ENCODE peak calls at places on chromosomes 13 and 19, in five cellular contexts. D, G, A, C and I are unnamed samples.

GRCh38 chr19:10193666-10194499 is 870 bp downstream of the DNMT1 start:
- DNase-seq in G (no peak), D (no peak), A (peak; percentile 59), C (no peak), I (peak; percentile 5)

GRCh38 chr13:86684402-86684801 is 885.2 kb upstream of the SLITRK6 start:
- DNase-seq in C (no peak), D (no peak), G (no peak), A (no peak), I (no peak)

GRCh38 chr13:24511019-24511823 is 1.4 kb downstream of the PARP4 start:
- DNase-seq in D (no peak), A (no peak), C (no peak), G (no peak), I (peak; percentile 51)

GRCh38 chr13:45847554-45848224 is 3.9 kb downstream of the SIAH3 start:
- DNase-seq in D (no peak), A (no peak), C (no peak), G (no peak), I (no peak)

GRCh38 chr13:46622918-46623256 is 69.9 kb downstream of the LRCH1 start:
- DNase-seq in C (no peak), G (no peak), D (peak; percentile 75), A (no peak), I (no peak)

GRCh38 chr19:3866798-3867638 is 1.8 kb downstream of the ZFR2 start:
- DNase-seq in C (no peak), A (no peak), G (no peak), D (no peak), I (no peak)

GRCh38 chr13:92074658-92075057 is 676.2 kb downstream of the GPC5 start:
- DNase-seq in G (peak; percentile 18), D (no peak), A (no peak), C (no peak), I (no peak)

GRCh38 chr19:46678110-46678732 is 17.2 kb upstream of the DACT3 start:
- DNase-seq in A (no peak), G (peak; percentile 18), D (no peak), C (no peak), I (peak; percentile 60)

GRCh38 chr19:4794971-4795370 is 3.4 kb downstream of the FEM1A start:
- DNase-seq in G (no peak), C (no peak), A (no peak), D (no peak), I (no peak)

GRCh38 chr13:25335856-25336255 is 34.4 kb downstream of the NUP58 start:
- DNase-seq in A (no peak), D (no peak), G (no peak), C (no peak), I (no peak)

GRCh38 chr19:3801412-3802096 is 15.4 kb upstream of the MATK start:
- DNase-seq in D (no peak), G (no peak), C (no peak), A (no peak), I (peak; percentile 57)

GRCh38 chr13:35917252-35917941 is 213.8 kb downstream of the DCLK1 start:
- DNase-seq in G (no peak), C (no peak), D (no peak), A (no peak), I (no peak)

GRCh38 chr19:13260883-13261653 is 110.9 kb downstream of the IER2 start:
- DNase-seq in C (no peak), A (no peak), D (no peak), G (no peak), I (no peak)

GRCh38 chr13:98664047-98664446 is 87.1 kb upstream of the STK24 start:
- DNase-seq in G (no peak), A (no peak), D (no peak), C (no peak), I (no peak)

GRCh38 chr13:24328145-24328544 is 18.8 kb downstream of the C1QTNF9 start:
- DNase-seq in D (no peak), C (no peak), G (no peak), A (no peak), I (no peak)

GRCh38 chr13:106526748-106527488 is 8.5 kb downstream of the EFNB2 start:
- DNase-seq in D (no peak), A (no peak), C (no peak), G (no peak), I (no peak)

GRCh38 chr19:38434549-38435051 is 1.1 kb downstream of the RYR1 start:
- DNase-seq in G (no peak), D (no peak), C (no peak), A (no peak), I (no peak)

GRCh38 chr19:57008432-57008831 is 111.4 kb upstream of the USP29 start:
- DNase-seq in D (no peak), G (no peak), A (no peak), C (no peak), I (no peak)

GRCh38 chr13:95067303-95067702 is 233.9 kb downstream of the ABCC4 start:
- DNase-seq in A (no peak), G (no peak), D (no peak), C (no peak), I (no peak)

GRCh38 chr13:97322740-97323342 is 100.7 kb downstream of the MBNL2 start:
- DNase-seq in C (no peak), D (no peak), G (no peak), A (no peak), I (no peak)
- H3K27ac ChIP-seq in C (no peak overlapping the region), D (no peak overlapping the region), G (no peak overlapping the region), A (no peak overlapping the region), I (no peak overlapping the region)

GRCh38 chr13:52786747-52787146 is 47.1 kb upstream of the CNMD start:
- DNase-seq in G (no peak), A (no peak), C (no peak), D (no peak), I (no peak)
- H3K4me1 ChIP-seq in G (no peaks in the 10 kb centered on the region), A (no peaks in the 10 kb centered on the region), C (no peaks in the 10 kb centered on the region), D (no peaks in the 10 kb centered on the region), I (no peaks in the 10 kb centered on the region)

GRCh38 chr13:33193428-33193974 is 92.1 kb downstream of the STARD13 start:
- DNase-seq in D (no peak), C (no peak), A (no peak), G (no peak), I (no peak)

GRCh38 chr13:33189470-33189869 is 96.1 kb downstream of the STARD13 start:
- DNase-seq in C (no peak), D (no peak), A (no peak), G (no peak), I (no peak)

GRCh38 chr13:33188093-33188882 is 97.3 kb downstream of the STARD13 start:
- DNase-seq in G (no peak), A (no peak), D (no peak), C (no peak), I (no peak)

GRCh38 chr13:33194820-33195692 is 90.5 kb downstream of the STARD13 start:
- DNase-seq in C (no peak), G (peak; percentile 69), A (no peak), D (no peak), I (no peak)

DNA sequence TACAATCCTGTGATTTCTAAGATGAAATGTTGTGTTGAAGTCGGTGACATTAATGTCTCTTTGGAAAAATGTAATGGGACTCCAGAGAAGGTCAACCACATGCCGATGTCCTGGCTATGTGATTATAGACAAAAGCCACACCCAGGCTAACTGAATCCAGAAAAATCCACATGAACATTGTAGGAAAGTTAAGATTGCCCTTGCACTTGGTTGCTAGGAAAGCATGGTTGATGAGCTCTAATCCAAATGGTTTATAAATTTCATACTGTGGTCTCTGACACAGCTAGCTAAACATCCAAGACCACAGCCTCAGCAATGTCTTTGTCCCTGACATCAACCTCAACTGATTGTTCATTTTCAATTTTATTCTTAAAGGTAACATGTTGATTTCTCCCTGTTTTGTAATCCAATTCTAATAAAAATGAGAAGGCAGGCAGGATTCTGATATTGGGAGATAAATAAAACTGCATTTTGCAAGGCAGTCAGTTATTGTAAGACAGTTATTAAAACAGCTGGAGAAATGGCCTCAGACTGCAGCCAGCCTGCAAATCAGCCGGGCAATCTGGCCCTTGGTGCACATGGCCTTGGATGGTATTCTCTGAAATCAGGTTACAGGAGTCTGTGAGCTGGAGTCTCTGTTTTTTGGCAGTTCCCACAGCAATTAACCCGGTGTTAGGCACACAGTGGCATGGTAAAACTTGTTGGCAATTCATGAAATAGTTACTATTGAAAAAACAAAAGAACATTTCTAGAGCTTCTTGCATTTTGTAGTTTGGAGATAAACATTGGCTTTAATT is 93.9 kb downstream of the STARD13 start:
- DNase-seq in G (no peak), D (no peak), C (no peak), A (no peak), I (no peak)
- H3K27ac ChIP-seq in G (no peak overlapping the region), D (peak overlapping the region; percentile 21), C (no peak overlapping the region), A (no peak overlapping the region), I (no peak overlapping the region)

DNA sequence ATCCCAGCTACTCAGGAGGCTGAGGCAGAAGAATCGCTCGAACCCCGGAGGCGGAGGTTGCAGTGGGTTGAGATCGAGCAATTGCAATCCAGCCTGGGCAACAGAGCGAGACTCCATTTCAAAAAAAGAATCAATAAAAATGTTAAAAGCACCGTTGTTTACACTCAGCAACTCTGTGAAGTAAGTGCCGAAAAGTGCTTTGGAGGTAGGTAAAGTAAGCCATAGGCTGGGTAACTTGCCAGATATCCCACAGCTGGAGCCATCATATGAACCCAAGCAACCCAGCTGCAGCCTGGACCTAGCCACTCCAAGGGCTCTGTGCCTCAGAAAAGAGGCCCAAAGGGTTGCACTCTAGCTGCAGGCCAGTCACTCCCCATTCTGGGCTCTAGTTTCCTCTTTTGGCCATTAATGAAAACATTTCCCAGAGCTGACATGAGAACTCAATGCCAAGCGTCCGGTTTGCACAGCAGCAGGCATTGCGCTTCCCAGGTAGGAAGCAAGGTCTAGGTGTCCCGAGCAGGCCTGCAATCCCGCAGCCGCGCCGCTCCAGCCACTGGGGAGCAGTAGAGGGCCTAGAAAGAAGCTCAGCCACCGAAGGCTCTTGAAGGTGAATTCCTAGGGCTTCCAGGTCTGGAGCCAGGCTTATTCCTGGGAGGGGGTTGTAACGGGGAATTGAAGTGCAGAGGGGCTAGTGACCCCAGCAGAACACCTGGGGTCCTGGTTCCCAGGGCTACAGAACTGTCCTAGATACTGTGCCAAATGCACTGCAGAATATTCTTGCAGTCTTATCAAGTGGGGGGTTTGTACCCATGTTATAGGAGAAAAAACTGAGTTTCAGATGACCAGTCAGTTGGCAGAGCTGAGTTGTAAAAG is 4.1 kb upstream of the CD79A start:
- DNase-seq in A (no peak), G (peak; percentile 83), C (peak; percentile 92), D (no peak), I (peak; percentile 69)
- H3K4me1 ChIP-seq in A (peaks cover 6% of the 10 kb centered on the region), G (peaks cover 12% of the 10 kb centered on the region), C (peaks cover 47% of the 10 kb centered on the region), D (no peaks in the 10 kb centered on the region), I (peaks cover 100% of the 10 kb centered on the region)

DNA sequence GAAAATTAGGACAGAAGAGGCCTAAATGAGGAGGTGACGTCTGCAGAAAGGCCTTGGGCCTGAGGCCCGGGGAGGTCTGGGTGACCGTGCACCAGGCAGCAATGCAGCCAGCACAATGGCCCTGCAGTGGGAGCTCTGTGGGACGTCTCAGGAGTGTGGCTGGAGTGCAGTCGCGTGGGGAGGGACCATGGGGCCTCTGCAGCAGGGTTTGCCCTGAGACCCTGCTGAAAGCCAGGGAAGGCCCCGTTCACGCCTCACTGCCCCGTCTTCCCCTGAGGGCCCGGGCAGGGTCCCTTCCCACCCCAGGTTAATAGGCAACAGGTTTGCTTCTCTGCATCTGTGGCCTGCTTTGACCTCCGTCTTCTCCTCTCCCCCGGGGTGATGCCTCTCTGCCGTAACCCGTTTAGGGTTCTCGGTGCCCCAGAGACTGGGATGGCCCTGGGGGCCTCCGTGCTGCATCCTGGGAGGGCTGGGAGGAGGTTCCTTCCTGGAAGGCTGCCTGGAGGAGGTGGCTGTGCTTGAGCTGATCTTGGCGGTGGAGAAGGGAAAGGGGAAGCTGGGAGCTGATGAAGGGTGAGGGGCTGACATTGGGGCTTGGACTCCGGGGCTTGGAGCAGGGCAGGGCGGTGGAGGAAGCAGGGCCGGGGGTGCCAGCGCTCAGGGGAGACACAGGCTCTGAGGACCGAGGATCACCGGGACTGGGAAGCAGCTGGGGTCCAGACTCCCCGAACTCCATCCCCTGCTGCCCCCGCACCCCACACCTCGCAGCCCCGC is 9.7 kb downstream of the PALM start:
- DNase-seq in G (no peak), C (no peak), A (peak; percentile 71), D (no peak), I (no peak)
- H3K27ac ChIP-seq in G (no peak overlapping the region), C (peak overlapping the region; percentile 65), A (peak overlapping the region; percentile 63), D (peak overlapping the region; percentile 24), I (no peak overlapping the region)

GRCh38 chr13:21037656-21038055 is 23.7 kb downstream of the LATS2 start:
- DNase-seq in C (no peak), A (peak; percentile 47), G (no peak), D (no peak), I (no peak)
- H3K4me1 ChIP-seq in C (peaks cover 77% of the 10 kb centered on the region), A (peaks cover 93% of the 10 kb centered on the region), G (peaks cover 53% of the 10 kb centered on the region), D (peaks cover 9% of the 10 kb centered on the region), I (no peaks in the 10 kb centered on the region)